ENCODE peak calls at places on chromosomes 11 and 22, in six cellular contexts. T is GM23248, X is hepatocyte, W is PC-3, M is fibroblast of lung, L is astrocyte. R is an unnamed sample.
A peak's percentile ranks its signal among the peaks of the same experiment; 100 is the strongest.

GRCh38 chr11:124394408-124394807 is 4.4 kb downstream of the OR8B3 start:
- DNase-seq in W (peak; percentile 40), T (peak; percentile 53), M (peak; percentile 24), L (peak; percentile 4), X (no peak), R (peak; percentile 56)

GRCh38 chr11:61041755-61042518 is 60.4 kb upstream of the CD5 start:
- DNase-seq in M (peak; percentile 3), T (no peak), X (peak; percentile 69), L (no peak), W (peak; percentile 52), R (no peak)

GRCh38 chr11:19472679-19473078 is 231.9 kb upstream of the E2F8 start:
- DNase-seq in L (no peak), M (no peak), T (peak; percentile 20), W (no peak), X (no peak), R (peak; percentile 1)

GRCh38 chr11:92024788-92025187 is 199.8 kb upstream of the FAT3 start:
- DNase-seq in T (no peak), L (no peak), M (no peak), X (no peak), W (peak; percentile 58), R (no peak)

GRCh38 chr22:22458896-22459588 is 49.5 kb downstream of the ZNF280B start:
- DNase-seq in W (no peak), M (no peak), T (no peak), L (peak; percentile 9), X (no peak), R (no peak)

GRCh38 chr11:126007263-126007662 is 55.4 kb downstream of the CDON start:
- DNase-seq in X (peak; percentile 44), M (peak; percentile 52), W (peak; percentile 67), T (peak; percentile 74), L (peak; percentile 68), R (no peak)

GRCh38 chr22:35425971-35426800 is 26.2 kb downstream of the MCM5 start:
- DNase-seq in M (peak; percentile 17), X (peak; percentile 19), T (peak; percentile 41), L (no peak), W (peak; percentile 75), R (peak; percentile 12)

GRCh38 chr11:76599041-76600013 is 71.2 kb downstream of the LRRC32 start:
- DNase-seq in W (no peak), M (no peak), X (peak; percentile 26), L (peak; percentile 78), T (no peak), R (no peak)

GRCh38 chr11:119729581-119730346 is 764 bp upstream of the NECTIN1 start:
- DNase-seq in W (peak; percentile 80), M (peak; percentile 57), T (peak; percentile 72), L (peak; percentile 50), X (peak; percentile 48), R (peak; percentile 23)

GRCh38 chr22:23183107-23183698 is 2.9 kb downstream of the BCR start:
- DNase-seq in L (peak; percentile 63), M (peak; percentile 59), T (peak; percentile 75), X (peak; percentile 74), W (peak; percentile 47), R (peak; percentile 41)

GRCh38 chr22:43776081-43776670 is 35.9 kb downstream of the EFCAB6 start:
- DNase-seq in X (no peak), M (no peak), W (peak; percentile 88), T (no peak), L (no peak), R (no peak)

GRCh38 chr11:71281901-71282300 is 29.5 kb upstream of the SHANK2 start:
- DNase-seq in X (no peak), L (no peak), T (no peak), M (no peak), W (no peak), R (no peak)

GRCh38 chr11:131666006-131666405 is 295.6 kb downstream of the NTM start:
- DNase-seq in T (peak; percentile 60), X (no peak), M (no peak), L (no peak), W (no peak), R (no peak)

GRCh38 chr22:23226497-23226850 is 46.2 kb downstream of the BCR start:
- DNase-seq in M (peak; percentile 66), W (peak; percentile 25), T (peak; percentile 35), X (no peak), L (no peak), R (no peak)

GRCh38 chr11:122984186-122985011 is 2.8 kb upstream of the BSX start:
- DNase-seq in L (no peak), X (no peak), W (no peak), M (peak; percentile 8), T (peak; percentile 64), R (no peak)

GRCh38 chr22:49996532-49997220 is 15.9 kb downstream of the IL17REL start:
- DNase-seq in T (no peak), W (no peak), L (no peak), M (no peak), X (no peak), R (no peak)

GRCh38 chr22:37020192-37020479 is 594 bp downstream of the MPST start:
- DNase-seq in X (peak; percentile 69), W (peak; percentile 41), L (peak; percentile 45), T (peak; percentile 84), M (peak; percentile 62), R (peak; percentile 63)

GRCh38 chr22:44970291-44970690 is 39.5 kb downstream of the PHF21B start:
- DNase-seq in W (no peak), X (no peak), M (no peak), L (no peak), T (no peak), R (no peak)

GRCh38 chr22:27453688-27454087 is 347.9 kb downstream of the MN1 start:
- DNase-seq in L (no peak), X (no peak), M (no peak), W (no peak), T (no peak), R (peak; percentile 45)

GRCh38 chr22:35467788-35468187 is 67.8 kb downstream of the MCM5 start:
- DNase-seq in X (no peak), W (no peak), T (peak; percentile 44), M (peak; percentile 70), L (peak; percentile 19), R (no peak)

GRCh38 chr11:68935516-68936357 is 32.0 kb downstream of the IGHMBP2 start:
- DNase-seq in L (no peak), T (no peak), W (no peak), M (no peak), X (no peak), R (no peak)

GRCh38 chr11:86291466-86292262 is 10.4 kb upstream of the HIKESHI start:
- DNase-seq in L (peak; percentile 34), X (peak; percentile 64), M (peak; percentile 57), T (peak; percentile 79), W (peak; percentile 79), R (peak; percentile 80)

GRCh38 chr11:88402784-88403183 is 65.2 kb upstream of the CTSC start:
- DNase-seq in X (no peak), T (peak; percentile 75), W (peak; percentile 67), M (peak; percentile 18), L (peak; percentile 60), R (no peak)

GRCh38 chr11:128574576-128575011 is 12.8 kb downstream of the ETS1 start:
- DNase-seq in X (no peak), W (peak; percentile 62), T (no peak), L (peak; percentile 47), M (no peak), R (no peak)
- H3K4me3 ChIP-seq in X (no peak overlapping the region), W (no peak overlapping the region), T (no peak overlapping the region), L (no peak overlapping the region), M (no peak overlapping the region), R (no peak overlapping the region)

GRCh38 chr22:48665286-48666010 is 1162.2 kb downstream of the BRD1 start:
- DNase-seq in W (no peak), L (no peak), M (no peak), X (no peak), T (peak; percentile 61), R (peak; percentile 44)

GRCh38 chr22:48664586-48664985 is 1163.1 kb downstream of the BRD1 start:
- DNase-seq in X (no peak), T (no peak), W (no peak), M (no peak), L (no peak), R (peak; percentile 47)

GRCh38 chr22:48669226-48669625 is 1158.4 kb downstream of the BRD1 start:
- DNase-seq in L (no peak), T (no peak), W (no peak), X (no peak), M (no peak), R (peak; percentile 41)

GRCh38 chr22:48666620-48667019 is 1161.1 kb downstream of the BRD1 start:
- DNase-seq in X (no peak), T (no peak), W (no peak), M (no peak), L (no peak), R (peak; percentile 27)

GRCh38 chr22:48667289-48667688 is 1160.4 kb downstream of the BRD1 start:
- DNase-seq in X (no peak), M (no peak), W (no peak), L (no peak), T (no peak), R (no peak)
- TF ChIP-seq EZH2 in X (no peak), M (no peak), W (no peak), L (no peak), T (no peak), R (no peak)

GRCh38 chr11:35803115-35803514 is 140.5 kb downstream of the TRIM44 start:
- DNase-seq in M (no peak), W (no peak), X (no peak), T (no peak), L (no peak), R (no peak)

GRCh38 chr11:35804446-35805040 is 139.3 kb upstream of the LDLRAD3 start:
- DNase-seq in M (no peak), W (no peak), L (no peak), T (no peak), X (no peak), R (no peak)

GRCh38 chr11:35802221-35802620 is 139.6 kb downstream of the TRIM44 start:
- DNase-seq in M (no peak), W (no peak), L (no peak), T (no peak), X (no peak), R (no peak)

GRCh38 chr11:35800970-35801953 is 138.7 kb downstream of the TRIM44 start:
- DNase-seq in M (no peak), X (no peak), W (no peak), L (no peak), T (no peak), R (no peak)

DNA sequence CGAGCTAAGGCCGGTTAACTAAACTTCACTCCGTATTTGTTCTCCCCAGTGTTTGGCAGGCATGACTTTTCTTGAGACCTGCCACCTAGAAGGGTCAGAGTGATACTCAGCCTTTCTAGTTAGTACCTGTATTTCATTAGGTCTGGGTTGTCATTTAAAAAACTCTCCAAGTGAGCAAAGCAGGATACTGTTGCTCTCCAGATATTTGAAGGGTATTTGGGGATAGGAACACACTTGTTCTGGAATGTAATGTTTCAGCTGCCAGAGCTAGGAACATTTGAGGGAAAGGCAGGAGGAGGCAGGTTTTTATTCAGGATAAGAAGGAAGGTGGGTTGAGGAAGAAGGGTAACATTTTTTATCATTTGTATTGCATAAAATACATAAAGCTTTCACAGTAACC is 140.1 kb downstream of the TRIM44 start:
- DNase-seq in M (no peak), T (no peak), W (no peak), L (no peak), X (no peak), R (no peak)
- H3K27ac ChIP-seq in M (no peak overlapping the region), T (no peak overlapping the region), W (no peak overlapping the region), L (no peak overlapping the region), X (no peak overlapping the region), R (no peak overlapping the region)

DNA sequence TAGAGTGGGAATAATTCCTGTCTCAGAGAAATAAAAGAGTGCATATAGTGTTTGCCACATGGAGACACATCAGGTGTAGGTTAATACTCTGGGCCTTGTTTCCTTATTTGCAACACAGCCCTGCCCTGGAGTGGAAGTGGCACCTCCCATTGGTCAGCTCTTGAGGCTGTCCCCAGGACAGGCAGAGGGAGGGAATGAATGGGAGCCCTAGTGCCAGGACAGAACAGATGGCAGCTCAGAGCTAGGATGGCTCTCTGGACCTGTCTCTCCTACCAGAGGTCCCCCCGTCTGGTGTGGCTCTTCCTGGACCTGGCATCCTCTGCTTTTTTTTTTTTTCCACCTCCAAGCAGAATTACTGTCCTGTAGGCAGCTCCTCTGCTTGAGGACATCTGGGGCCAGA is 35.6 kb downstream of the LIMK2 start:
- DNase-seq in T (no peak), L (no peak), W (no peak), M (no peak), X (no peak), R (no peak)
- H3K4me3 ChIP-seq in T (peak overlapping the region; percentile 82), L (peak overlapping the region; percentile 73), W (no peak overlapping the region), M (peak overlapping the region; percentile 69), X (no peak overlapping the region), R (no peak overlapping the region)

R was measured in A673.